ENCODE peak calls at places on chromosomes 1 and 21, in four cellular contexts. X, O, R and M are unnamed samples.

GRCh38 chr1:54804471-54805132 is 3.5 kb upstream of the TTC22 start:
- DNase-seq in X (no peak), O (no peak), R (no peak), M (no peak)

GRCh38 chr1:183655562-183656075 is 2.5 kb upstream of the APOBEC4 start:
- DNase-seq in X (peak; percentile 67), O (peak; percentile 78), R (peak; percentile 57), M (peak; percentile 81)

GRCh38 chr1:23354260-23354659 is 10.2 kb upstream of the HNRNPR start:
- DNase-seq in X (peak; percentile 16), O (no peak), R (no peak), M (no peak)

GRCh38 chr1:12095822-12096263 is 32.7 kb downstream of the TNFRSF8 start:
- DNase-seq in X (no peak), O (peak; percentile 94), R (no peak), M (no peak)

GRCh38 chr1:223717695-223718363 is 5.5 kb downstream of the CAPN2 start:
- DNase-seq in X (no peak), O (no peak), R (no peak), M (no peak)

GRCh38 chr1:245085508-245086095 is 69.2 kb upstream of the KIF26B start:
- DNase-seq in X (peak; percentile 71), O (no peak), R (no peak), M (no peak)

GRCh38 chr21:44024895-44025353 is 12.8 kb downstream of the TRAPPC10 start:
- DNase-seq in X (no peak), O (peak; percentile 60), R (no peak), M (peak; percentile 53)

GRCh38 chr1:93672069-93672468 is 9.6 kb downstream of the BCAR3 start:
- DNase-seq in X (no peak), O (peak; percentile 64), R (no peak), M (peak; percentile 98)

GRCh38 chr1:11526071-11526895 is 47.3 kb downstream of the DISP3 start:
- DNase-seq in X (no peak), O (no peak), R (no peak), M (no peak)

GRCh38 chr1:32533792-32534327 is 5.4 kb upstream of the ZBTB8A start:
- DNase-seq in X (no peak), O (no peak), R (no peak), M (peak; percentile 97)

DNA sequence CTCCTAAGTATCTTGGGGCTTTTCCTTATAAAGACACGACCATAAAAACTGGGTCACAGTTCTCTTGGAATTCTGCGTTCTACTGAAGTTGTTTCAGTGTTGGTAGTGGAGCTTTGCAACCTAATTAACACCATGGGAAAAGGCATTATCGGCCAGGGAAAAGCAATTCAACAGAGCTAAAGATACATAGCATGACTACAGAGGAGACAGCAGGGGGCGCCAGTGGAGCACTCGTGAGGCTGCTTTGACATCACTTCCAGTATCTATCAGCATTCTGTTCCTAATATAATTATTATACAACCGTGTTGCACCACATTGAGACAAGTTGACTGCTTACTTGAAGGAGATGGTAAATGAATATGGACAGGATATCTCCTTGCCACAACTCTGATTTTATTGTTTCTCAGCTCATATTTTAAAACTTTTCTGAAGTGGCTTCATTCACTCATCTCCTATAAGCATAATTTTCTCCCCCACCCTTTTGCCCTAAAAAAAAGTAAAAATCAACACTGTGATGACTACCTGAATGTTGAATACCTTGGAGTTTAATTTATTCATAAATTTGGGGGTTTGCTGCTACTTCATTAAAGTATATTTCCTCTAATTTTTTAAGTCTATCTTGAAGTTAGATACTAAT is 39.4 kb downstream of the ZP4 start:
- DNase-seq in X (peak; percentile 2), O (peak; percentile 10), R (peak; percentile 41), M (no peak)
- TF ChIP-seq JUN in X (no peak), O (no peak), R (no peak), M (no peak)

GRCh38 chr1:19447550-19447949 is 37.8 kb downstream of the CAPZB start:
- DNase-seq in X (no peak), O (no peak), R (no peak), M (no peak)
- H3K4me1 ChIP-seq in X (peaks cover 79% of the 10 kb centered on the region), O (peaks cover 4% of the 10 kb centered on the region), R (peaks cover 21% of the 10 kb centered on the region), M (peaks cover 46% of the 10 kb centered on the region)

GRCh38 chr21:33948951-33949444 is 33.4 kb upstream of the ATP5PO start:
- DNase-seq in X (no peak), O (no peak), R (no peak), M (no peak)
- H3K9ac ChIP-seq in X (no peak overlapping the region), O (peak overlapping the region; percentile 14), R (no peak overlapping the region), M (no peak overlapping the region)

GRCh38 chr1:84776639-84777038 is 86.4 kb upstream of the SSX2IP start:
- DNase-seq in X (no peak), O (no peak), R (no peak), M (no peak)
- TF ChIP-seq JUN in X (no peak), O (no peak), R (no peak), M (no peak)

DNA sequence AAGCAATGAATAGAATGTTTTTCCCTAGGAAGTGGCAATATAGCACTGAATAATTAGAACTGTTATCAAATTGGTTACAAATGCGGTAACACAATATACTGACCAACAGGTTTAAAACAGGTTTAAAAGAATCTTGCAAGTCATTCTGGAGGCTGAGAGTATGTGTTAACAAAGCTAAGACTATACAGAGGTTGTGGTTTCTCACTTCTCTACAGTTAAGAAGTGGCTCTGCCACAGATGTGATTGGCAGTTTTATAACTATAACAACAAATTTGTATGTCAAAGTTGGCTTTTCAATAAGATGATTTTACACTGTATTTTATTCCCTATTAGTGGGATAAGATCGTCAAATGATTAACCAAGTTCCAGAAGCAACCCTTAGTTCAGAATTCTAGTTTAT is 7.1 kb downstream of the ANGEL2 start:
- DNase-seq in X (no peak), O (no peak), R (no peak), M (no peak)
- H3K4me1 ChIP-seq in X (peaks cover 7% of the 10 kb centered on the region), O (peaks cover 4% of the 10 kb centered on the region), R (no peaks in the 10 kb centered on the region), M (no peaks in the 10 kb centered on the region)

DNA sequence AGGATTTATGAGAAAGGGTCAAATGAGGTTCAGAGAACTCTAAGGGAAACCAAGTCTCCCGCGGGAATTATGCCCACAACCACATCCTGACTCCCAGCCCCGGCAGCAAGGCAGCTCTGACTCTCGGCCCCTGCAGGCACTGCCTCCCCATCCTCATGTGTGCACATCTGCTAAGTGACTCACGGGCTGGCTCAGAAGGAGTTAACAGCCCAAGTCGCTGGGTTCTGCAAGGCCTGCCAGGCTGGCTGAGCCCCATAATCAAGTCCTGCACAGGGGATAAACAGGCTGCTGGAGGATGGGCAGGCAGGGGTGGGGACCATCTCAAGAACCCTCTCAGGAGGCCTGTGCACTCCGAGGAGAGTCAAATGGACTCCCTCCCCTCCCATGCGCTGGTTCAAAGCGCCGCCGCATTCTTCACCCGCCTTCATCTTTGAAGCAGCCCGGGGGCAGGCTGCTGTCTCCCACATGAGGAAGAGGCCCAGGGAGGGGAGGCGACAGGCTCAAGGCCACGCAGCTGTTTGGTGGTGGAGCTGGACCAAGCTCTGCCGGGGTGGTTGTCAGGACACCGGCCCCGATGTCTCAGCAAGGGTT is 344.3 kb downstream of the MATN1 start:
- DNase-seq in X (peak; percentile 18), O (no peak), R (no peak), M (no peak)
- H3K9ac ChIP-seq in X (no peak overlapping the region), O (no peak overlapping the region), R (no peak overlapping the region), M (no peak overlapping the region)

DNA sequence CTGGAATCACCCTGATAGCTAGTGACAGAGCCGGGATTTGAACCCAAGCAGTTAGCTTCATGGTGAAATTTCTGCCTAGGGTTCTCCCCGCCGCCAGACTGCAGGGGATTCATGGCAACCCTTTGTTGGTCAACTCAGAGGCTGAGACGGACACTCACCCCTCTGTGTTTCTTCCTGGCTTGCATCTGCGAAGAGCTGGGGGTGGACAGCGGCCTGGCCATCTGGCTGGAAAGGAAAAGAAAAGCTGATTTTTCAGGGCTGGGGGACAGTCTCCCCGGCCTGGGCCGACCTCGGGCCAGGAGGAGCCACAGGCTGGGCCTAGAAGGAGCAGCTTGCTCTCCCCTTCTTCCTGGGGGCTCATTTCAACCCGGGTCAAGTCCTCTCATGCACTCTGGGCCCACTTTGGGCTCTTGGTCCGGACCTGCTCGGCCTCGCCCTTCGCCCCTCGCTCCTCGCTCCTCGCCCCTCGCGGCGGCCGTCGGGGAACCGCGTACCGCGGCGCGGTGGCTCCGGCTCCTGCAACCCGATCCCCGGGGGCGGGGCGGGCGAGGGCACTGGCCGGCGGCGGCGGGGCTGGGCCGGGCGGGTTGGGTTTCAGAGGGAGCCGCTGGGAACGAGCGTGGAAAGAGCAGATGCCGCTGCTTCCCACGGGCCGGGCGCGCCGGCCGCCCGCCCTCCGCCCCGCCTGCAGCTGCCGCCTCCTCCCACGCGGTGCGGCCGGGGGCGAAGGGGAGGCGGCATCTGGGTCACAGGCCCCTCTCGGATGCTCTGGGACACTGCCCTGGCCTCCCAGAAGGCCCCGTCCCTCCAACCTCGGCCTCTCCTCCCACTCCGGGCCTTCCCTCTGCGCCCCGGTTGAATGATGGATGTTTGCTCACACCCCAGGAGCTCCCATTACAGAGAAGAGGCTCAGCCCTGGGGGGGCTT is 6.7 kb downstream of the HEYL start:
- DNase-seq in X (no peak), O (peak; percentile 58), R (no peak), M (peak; percentile 38)
- TF ChIP-seq JUN in X (no peak), O (no peak), R (no peak), M (no peak)